ENCODE peak calls at places on chromosomes 5 and 9, in four cellular contexts. H is H9, R is H1, Y is IMR-90. V is an unnamed sample.
A peak's percentile ranks its signal among the peaks of the same experiment; 100 is the strongest.

GRCh38 chr5:73454379-73455036 is 5.9 kb upstream of the FOXD1 start:
- DNase-seq in R (no peak), H (peak; percentile 88), Y (peak; percentile 62), V (peak; percentile 95)

GRCh38 chr5:147509710-147510651 is at the start of gene DPYSL3:
- DNase-seq in H (peak; percentile 80), R (peak; percentile 44), Y (peak; percentile 78), V (peak; percentile 84)

GRCh38 chr5:130884033-130884432 is 281.0 kb downstream of the HINT1 start:
- DNase-seq in R (no peak), H (no peak), Y (no peak), V (no peak)

GRCh38 chr9:77735515-77735914 is 87.4 kb upstream of the GNA14 start:
- DNase-seq in Y (peak; percentile 17), R (no peak), H (no peak), V (peak; percentile 33)

GRCh38 chr5:140753561-140753960 is 32.4 kb upstream of the PCDHA1 start:
- DNase-seq in H (no peak), R (no peak), Y (no peak), V (no peak)

GRCh38 chr5:139698461-139699146 is 50.5 kb downstream of the CXXC5 start:
- DNase-seq in H (peak; percentile 94), Y (peak; percentile 74), R (no peak), V (peak; percentile 98)

GRCh38 chr5:41406424-41406823 is 104.0 kb downstream of the PLCXD3 start:
- DNase-seq in Y (no peak), H (no peak), R (no peak), V (no peak)

GRCh38 chr9:131728961-131729360 is 10.9 kb downstream of the RAPGEF1 start:
- DNase-seq in R (no peak), H (no peak), Y (no peak), V (no peak)

GRCh38 chr9:15357050-15357653 is 50.1 kb upstream of the TTC39B start:
- DNase-seq in R (no peak), H (peak; percentile 71), Y (no peak), V (peak; percentile 85)

GRCh38 chr9:3180696-3181048 is 336.8 kb upstream of the PUM3 start:
- DNase-seq in H (no peak), Y (no peak), R (no peak), V (no peak)
- H2BK15ac ChIP-seq in H (no peak overlapping the region), Y (no peak overlapping the region), R (no peak overlapping the region), V (no peak overlapping the region)

GRCh38 chr5:120092649-120093048 is 371.5 kb upstream of the PRR16 start:
- DNase-seq in H (no peak), Y (no peak), R (no peak), V (no peak)
- H3K56ac ChIP-seq in H (no peak overlapping the region), Y (no peak overlapping the region), R (no peak overlapping the region), V (no peak overlapping the region)

GRCh38 chr9:6911901-6912650 is 154.3 kb downstream of the KDM4C start:
- DNase-seq in Y (peak; percentile 14), R (no peak), H (no peak), V (no peak)
- H3K18ac ChIP-seq in Y (no peak overlapping the region), R (no peak overlapping the region), H (no peak overlapping the region), V (no peak overlapping the region)

DNA sequence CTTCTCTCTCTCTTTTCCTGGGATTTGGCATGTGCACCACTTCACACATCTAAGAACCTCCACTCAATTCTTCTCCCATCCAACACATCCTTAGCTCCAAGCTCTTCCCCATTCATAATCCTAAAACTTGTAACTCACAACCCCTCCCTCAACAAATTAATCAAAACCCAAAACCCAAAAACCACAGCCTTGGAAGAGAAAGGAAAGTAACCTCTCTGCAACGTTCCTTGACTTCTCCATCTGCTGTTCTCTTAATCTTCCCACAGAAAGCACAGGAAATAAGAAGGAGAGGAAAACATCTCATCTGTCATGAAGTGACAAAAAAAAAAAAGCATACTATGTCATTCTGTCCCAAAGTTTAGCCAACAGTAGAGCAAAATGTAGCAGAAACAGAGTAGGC is 66.2 kb downstream of the DRD1 start:
- DNase-seq in R (no peak), Y (no peak), H (no peak), V (no peak)
- H2BK15ac ChIP-seq in R (no peak overlapping the region), Y (no peak overlapping the region), H (no peak overlapping the region), V (no peak overlapping the region)

GRCh38 chr5:61293873-61294272 is 38.2 kb upstream of the ZSWIM6 start:
- DNase-seq in R (no peak), Y (no peak), H (no peak), V (no peak)
- H3K56ac ChIP-seq in R (no peak overlapping the region), Y (no peak overlapping the region), H (no peak overlapping the region), V (no peak overlapping the region)

GRCh38 chr9:72012642-72013041 is 47.8 kb downstream of the C9orf57 start:
- DNase-seq in H (no peak), Y (no peak), R (no peak), V (no peak)
- H3K18ac ChIP-seq in H (no peak overlapping the region), Y (no peak overlapping the region), R (no peak overlapping the region), V (no peak overlapping the region)

V was measured in mesendoderm.